ENCODE peak calls at places on chromosome 3, in six cellular contexts. S is A549, X is stomach, H is K562, M is transverse colon, W is tibial nerve. V is an unnamed sample.

GRCh38 chr3:149377408-149378111 is at the start of gene TM4SF1:
- DNase-seq in S (peak; percentile 87), X (peak; percentile 65), H (no peak), M (peak; percentile 57), W (peak; percentile 56), V (no peak)

GRCh38 chr3:71916747-71917369 is 131.9 kb upstream of the PROK2 start:
- DNase-seq in S (no peak), X (no peak), H (no peak), M (peak; percentile 13), W (peak; percentile 19), V (no peak)

GRCh38 chr3:159273070-159273469 is 471.2 kb downstream of the MFSD1 start:
- DNase-seq in S (no peak), X (no peak), H (no peak), M (no peak), W (no peak), V (no peak)

GRCh38 chr3:27521179-27521871 is 37.1 kb upstream of the SLC4A7 start:
- DNase-seq in S (peak; percentile 77), X (no peak), H (no peak), M (no peak), W (no peak), V (no peak)

GRCh38 chr3:38015984-38016383 is 13.5 kb downstream of the PLCD1 start:
- DNase-seq in S (no peak), X (no peak), H (no peak), M (no peak), W (no peak), V (no peak)

GRCh38 chr3:87298111-87298718 is 21.8 kb upstream of the POU1F1 start:
- DNase-seq in S (peak; percentile 16), X (no peak), H (peak; percentile 20), M (no peak), W (no peak), V (no peak)

GRCh38 chr3:10950476-10951294 is 41.9 kb upstream of the SLC6A1 start:
- DNase-seq in S (peak; percentile 64), X (no peak), H (peak; percentile 69), M (no peak), W (no peak), V (no peak)

GRCh38 chr3:139103484-139103883 is 58.8 kb upstream of the PRR23C start:
- DNase-seq in S (no peak), X (no peak), H (no peak), M (no peak), W (no peak), V (no peak)

GRCh38 chr3:46705022-46705530 is 3.9 kb downstream of the TMIE start:
- DNase-seq in S (peak; percentile 51), X (peak; percentile 80), H (peak; percentile 82), M (peak; percentile 77), W (peak; percentile 61), V (peak; percentile 89)

GRCh38 chr3:150317469-150317868 is 90.6 kb upstream of the TSC22D2 start:
- DNase-seq in S (peak; percentile 15), X (no peak), H (no peak), M (no peak), W (no peak), V (no peak)

GRCh38 chr3:46908294-46908985 is 30.9 kb downstream of the PTH1R start:
- DNase-seq in S (no peak), X (no peak), H (no peak), M (no peak), W (peak; percentile 41), V (no peak)

GRCh38 chr3:41026394-41027177 is 172.7 kb upstream of the CTNNB1 start:
- DNase-seq in S (peak; percentile 11), X (no peak), H (peak; percentile 76), M (peak; percentile 17), W (no peak), V (no peak)

GRCh38 chr3:128495435-128495970 is 2.5 kb upstream of the GATA2 start:
- DNase-seq in S (no peak), X (no peak), H (no peak), M (no peak), W (no peak), V (peak; percentile 52)

GRCh38 chr3:21643752-21644151 is 107.3 kb downstream of the ZNF385D start:
- DNase-seq in S (no peak), X (no peak), H (no peak), M (no peak), W (no peak), V (no peak)

DNA sequence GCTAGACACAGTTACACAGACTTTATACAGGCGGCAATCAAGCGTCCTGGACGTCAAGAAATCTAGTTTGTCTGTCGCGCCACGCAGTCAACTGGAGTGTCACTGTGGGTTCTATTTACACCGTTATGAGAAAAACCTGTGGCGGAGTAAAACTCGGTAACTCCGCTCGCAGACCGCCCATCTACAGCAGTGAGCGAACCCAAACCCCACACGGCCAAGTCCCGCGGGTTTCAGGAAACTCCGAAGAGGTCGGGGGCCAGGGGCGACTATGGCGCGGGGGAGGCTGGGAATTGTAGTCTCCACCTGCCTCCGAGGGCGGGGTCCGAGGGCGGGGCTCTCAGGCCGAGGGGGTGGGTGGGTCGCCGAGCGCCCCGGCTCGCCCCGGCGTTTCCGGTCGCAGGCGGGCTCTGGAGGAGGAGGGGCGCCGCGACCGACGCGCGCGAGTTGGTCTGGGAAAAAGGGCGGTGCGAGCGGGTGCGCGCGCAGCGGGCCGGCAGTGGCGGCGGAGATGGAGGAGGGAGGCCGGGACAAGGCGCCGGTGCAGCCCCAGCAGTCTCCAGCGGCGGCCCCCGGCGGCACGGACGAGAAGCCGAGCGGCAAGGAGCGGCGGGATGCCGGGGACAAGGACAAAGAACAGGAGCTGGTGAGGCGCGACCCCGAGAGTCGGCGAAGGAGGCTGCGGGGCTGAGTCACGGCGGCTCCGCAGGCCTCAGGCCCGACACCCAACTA is at the start of gene PSMD2:
- DNase-seq in S (peak; percentile 82), X (peak; percentile 98), H (peak; percentile 99), M (peak; percentile 99), W (peak; percentile 92), V (peak; percentile 99)
- H3K27ac ChIP-seq in S (peak within 1 kb of the TSS; percentile 89), X (peak within 1 kb of the TSS; percentile 88), H (peak within 1 kb of the TSS; percentile 88), M (peak within 1 kb of the TSS; percentile 88), W (peak within 1 kb of the TSS; percentile 91), V (peak within 1 kb of the TSS; percentile 82)

DNA sequence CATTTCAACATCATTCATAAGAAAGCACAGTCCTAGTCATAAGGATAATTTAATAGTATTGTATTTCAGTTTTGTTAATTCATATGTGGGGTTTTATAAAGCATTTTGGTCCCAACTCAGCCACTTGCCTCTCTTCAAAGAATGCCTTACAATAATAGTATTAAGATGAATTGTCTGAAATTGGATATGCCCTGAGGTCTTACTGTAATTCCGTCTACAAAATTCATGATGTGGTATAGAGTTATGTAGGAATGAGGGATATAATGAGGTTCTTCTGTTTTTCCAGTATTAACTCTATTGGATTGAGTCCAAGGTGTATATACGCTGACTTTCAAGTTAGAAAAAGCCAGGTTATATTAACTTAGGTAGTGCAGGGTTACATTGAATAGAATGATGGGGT is 177.0 kb downstream of the GOLIM4 start:
- DNase-seq in S (no peak), X (no peak), H (no peak), M (no peak), W (no peak), V (no peak)
- TF ChIP-seq EP300 in S (no peak), X (no peak), H (no peak), M (no peak), W (no peak), V (no peak)

GRCh38 chr3:52051444-52051843 is 4.9 kb downstream of the DUSP7 start:
- DNase-seq in S (no peak), X (no peak), H (no peak), M (no peak), W (no peak), V (peak; percentile 66)

GRCh38 chr3:52055537-52056351 is 627 bp downstream of the DUSP7 start:
- DNase-seq in S (peak; percentile 23), X (peak; percentile 49), H (peak; percentile 45), M (peak; percentile 36), W (no peak), V (no peak)

GRCh38 chr3:52054689-52055511 is 1.5 kb downstream of the DUSP7 start:
- DNase-seq in S (no peak), X (no peak), H (peak; percentile 31), M (peak; percentile 28), W (no peak), V (no peak)

GRCh38 chr3:52052831-52053306 is 3.5 kb downstream of the DUSP7 start:
- DNase-seq in S (peak; percentile 38), X (peak; percentile 83), H (peak; percentile 50), M (peak; percentile 83), W (peak; percentile 82), V (peak; percentile 92)

DNA sequence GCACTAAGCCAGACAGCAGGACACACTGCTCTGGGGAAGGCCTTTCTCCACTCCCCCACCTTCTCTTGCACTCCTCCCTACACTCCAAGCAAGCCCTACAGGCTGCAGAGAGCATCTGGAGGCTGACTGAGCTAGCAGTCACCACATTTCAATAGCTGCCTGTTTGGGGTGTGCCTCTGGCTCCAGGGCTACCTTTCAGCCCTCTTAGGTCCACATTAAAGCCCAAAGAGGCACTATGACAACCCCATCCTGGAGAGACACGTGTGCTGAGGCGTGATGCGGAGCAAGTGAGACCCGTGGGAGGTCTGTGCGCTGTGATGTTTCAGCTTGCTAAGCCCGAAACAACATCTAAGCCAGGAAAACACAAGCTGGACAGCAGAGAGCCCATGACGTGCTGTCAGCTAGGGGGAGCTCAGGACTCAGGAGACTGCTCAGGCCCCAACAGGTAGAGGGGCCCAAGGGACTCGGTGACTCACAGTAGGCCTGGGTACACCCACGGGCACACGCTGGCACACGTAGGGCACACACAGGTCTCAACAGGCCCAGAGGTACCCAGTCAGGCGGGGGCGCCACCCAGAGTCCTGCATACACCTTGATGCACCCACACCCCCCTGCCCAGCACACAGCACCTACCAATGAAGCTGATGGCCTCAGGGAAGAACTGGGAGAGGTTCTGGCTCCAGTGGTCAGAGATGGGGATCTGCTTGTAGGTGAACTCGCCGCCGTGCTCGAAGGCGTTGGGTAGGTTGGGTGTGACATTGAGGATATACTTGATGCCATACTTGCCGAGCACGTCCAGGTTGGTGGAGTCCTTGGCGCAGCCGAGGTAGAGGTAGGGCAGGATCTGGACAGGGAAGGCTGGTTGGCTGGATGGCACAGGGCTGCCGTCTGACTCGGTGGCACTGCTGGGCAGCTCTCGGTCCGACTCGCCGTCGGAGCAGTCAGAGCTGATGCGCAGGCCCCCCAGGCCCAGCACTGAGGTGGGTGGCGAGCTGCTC is 2.8 kb downstream of the DUSP7 start:
- DNase-seq in S (no peak), X (no peak), H (no peak), M (no peak), W (no peak), V (no peak)
- TF ChIP-seq POLR2A in S (no peak), X (no peak), H (no peak), M (no peak), W (no peak), V (no peak)

GRCh38 chr3:53254810-53255359 is 937 bp downstream of the TKT start:
- DNase-seq in S (no peak), X (peak; percentile 81), H (peak; percentile 41), M (peak; percentile 86), W (peak; percentile 57), V (no peak)

GRCh38 chr3:53255775-53256703 is at the start of gene TKT:
- DNase-seq in S (peak; percentile 67), X (peak; percentile 92), H (peak; percentile 98), M (peak; percentile 90), W (peak; percentile 77), V (peak; percentile 88)

GRCh38 chr3:53257465-53257864 is 1.6 kb upstream of the TKT start:
- DNase-seq in S (no peak), X (no peak), H (no peak), M (no peak), W (no peak), V (no peak)

GRCh38 chr3:53255360-53255774 is 455 bp downstream of the TKT start:
- DNase-seq in S (no peak), X (peak; percentile 29), H (no peak), M (peak; percentile 37), W (no peak), V (no peak)

DNA sequence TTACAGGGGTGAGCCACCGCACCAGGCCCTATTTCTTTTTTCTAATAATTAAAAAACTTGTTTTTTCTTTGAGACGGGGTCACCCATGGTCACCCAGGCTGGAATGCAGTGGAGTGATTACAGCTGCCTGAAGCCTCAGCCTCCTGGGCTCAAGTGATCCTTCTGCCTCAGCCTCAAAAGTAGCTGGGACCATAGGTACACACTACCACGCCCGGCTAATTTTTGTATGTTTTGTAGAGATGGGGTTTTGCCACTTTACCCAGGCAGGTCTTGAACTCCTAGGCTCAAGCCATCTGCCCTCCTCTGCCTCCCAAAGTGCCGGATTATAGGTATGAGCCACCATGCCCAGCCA is 858 bp upstream of the TKT start:
- DNase-seq in S (no peak), X (no peak), H (no peak), M (no peak), W (no peak), V (no peak)
- H3K27ac ChIP-seq in S (peak overlapping the region; percentile 99), X (no peak overlapping the region), H (no peak overlapping the region), M (peak overlapping the region; percentile 95), W (peak overlapping the region; percentile 83), V (no peak overlapping the region)

V was measured in suprapubic skin.